ENCODE peak calls at places on chromosomes 13 and 19, in nine cellular contexts. G is HTR-8/SVneo; Q is heart right ventricle; V is RCC 7860; H is stimulated activated CD4-positive, alpha-beta T cell treated with anti-CD3 and anti-CD28 coated beads, Interleukin-1b, Interleukin-23, amount 100 ng/mL, for 1 hour; F is stimulated activated CD8-positive, alpha-beta memory T cell treated with anti-CD3 and anti-CD28 coated beads, Interleukin-2, amount 100 ng/mL, for 48 hours; K is NCI-H526; D is mesothelial cell of epicardium; E is NCI-H2081. A is an unnamed sample.

GRCh38 chr19:30123109-30123508 is 181.1 kb downstream of the URI1 start:
- DNase-seq in G (no peak), Q (no peak), V (no peak), H (no peak), F (no peak), K (no peak), D (no peak), E (no peak), A (no peak)

GRCh38 chr13:91292630-91293221 is 54.8 kb upstream of the MIR17HG start:
- DNase-seq in G (no peak), Q (no peak), V (no peak), H (no peak), F (no peak), K (no peak), D (no peak), E (no peak), A (no peak)

GRCh38 chr13:51645154-51645650 is 60.9 kb downstream of the WDFY2 start:
- DNase-seq in G (no peak), Q (no peak), V (peak), H (no peak), F (no peak), K (no peak), D (no peak), E (no peak), A (no peak)

GRCh38 chr19:56091751-56092546 is 29.1 kb downstream of the ZNF787 start:
- DNase-seq in G (no peak), Q (no peak), V (peak), H (no peak), F (no peak), K (peak), D (no peak), E (no peak), A (peak)

GRCh38 chr13:53783466-53783865 is 754.9 kb downstream of the OLFM4 start:
- DNase-seq in G (no peak), Q (no peak), V (no peak), H (no peak), F (no peak), K (peak), D (no peak), E (peak), A (peak)

GRCh38 chr13:37074703-37075102 is 15.2 kb upstream of the SUPT20H start:
- DNase-seq in G (peak), Q (no peak), V (peak), H (no peak), F (no peak), K (peak), D (no peak), E (peak), A (peak)

GRCh38 chr19:15101479-15102082 is 5.6 kb upstream of the SYDE1 start:
- DNase-seq in G (no peak), Q (no peak), V (no peak), H (no peak), F (peak), K (peak), D (no peak), E (peak), A (no peak)

GRCh38 chr13:110371550-110372465 is 64.7 kb downstream of the COL4A2 start:
- DNase-seq in G (no peak), Q (no peak), V (peak), H (no peak), F (no peak), K (no peak), D (no peak), E (no peak), A (no peak)

GRCh38 chr13:112103971-112104872 is 37.3 kb downstream of the SOX1 start:
- DNase-seq in G (no peak), Q (no peak), V (no peak), H (no peak), F (no peak), K (no peak), D (no peak), E (no peak), A (no peak)